ENCODE peak calls at places on chromosomes 5 and 9, in ten cellular contexts. One of them, this sample, is unnamed.

GRCh38 chr9:33430942-33431341 is 16.5 kb downstream of the AQP3 start:
- DNase-seq in ovary: no peak
- DNase-seq in small intestine: no peak
- DNase-seq in fibroblast of lung: peak; percentile 46
- DNase-seq in osteoblast: peak; percentile 65
- DNase-seq in left lung: no peak
- DNase-seq in body of pancreas: no peak
- DNase-seq in adrenal gland: no peak
- DNase-seq in cardiac muscle cell: no peak
- DNase-seq in psoas muscle: no peak
- DNase-seq in this sample: no peak

GRCh38 chr5:133475986-133476385 is 136.4 kb downstream of the FSTL4 start:
- DNase-seq in ovary: no peak
- DNase-seq in small intestine: no peak
- DNase-seq in fibroblast of lung: no peak
- DNase-seq in osteoblast: no peak
- DNase-seq in left lung: no peak
- DNase-seq in body of pancreas: no peak
- DNase-seq in adrenal gland: no peak
- DNase-seq in cardiac muscle cell: no peak
- DNase-seq in psoas muscle: no peak
- DNase-seq in this sample: no peak

GRCh38 chr9:104177676-104178075 is 83.6 kb downstream of the SMC2 start:
- DNase-seq in ovary: no peak
- DNase-seq in small intestine: no peak
- DNase-seq in fibroblast of lung: no peak
- DNase-seq in osteoblast: no peak
- DNase-seq in left lung: no peak
- DNase-seq in body of pancreas: no peak
- DNase-seq in adrenal gland: no peak
- DNase-seq in cardiac muscle cell: no peak
- DNase-seq in psoas muscle: no peak
- DNase-seq in this sample: no peak

GRCh38 chr5:6750951-6751685 is 37.9 kb downstream of the TENT4A start:
- DNase-seq in ovary: no peak
- DNase-seq in small intestine: no peak
- DNase-seq in fibroblast of lung: no peak
- DNase-seq in osteoblast: no peak
- DNase-seq in left lung: no peak
- DNase-seq in body of pancreas: no peak
- DNase-seq in adrenal gland: no peak
- DNase-seq in cardiac muscle cell: no peak
- DNase-seq in psoas muscle: peak; percentile 35
- DNase-seq in this sample: no peak

GRCh38 chr5:83414601-83415000 is 56.9 kb upstream of the VCAN start:
- DNase-seq in ovary: no peak
- DNase-seq in small intestine: no peak
- DNase-seq in fibroblast of lung: peak; percentile 16
- DNase-seq in osteoblast: no peak
- DNase-seq in left lung: no peak
- DNase-seq in body of pancreas: no peak
- DNase-seq in adrenal gland: no peak
- DNase-seq in cardiac muscle cell: no peak
- DNase-seq in psoas muscle: no peak
- DNase-seq in this sample: no peak

GRCh38 chr9:70765935-70766334 is 351.5 kb upstream of the KLF9 start:
- DNase-seq in ovary: no peak
- DNase-seq in small intestine: peak; percentile 32
- DNase-seq in fibroblast of lung: no peak
- DNase-seq in osteoblast: no peak
- DNase-seq in left lung: no peak
- DNase-seq in body of pancreas: no peak
- DNase-seq in adrenal gland: no peak
- DNase-seq in cardiac muscle cell: no peak
- DNase-seq in psoas muscle: no peak
- DNase-seq in this sample: no peak

GRCh38 chr5:17860660-17861315 is 226.5 kb downstream of the TAF11L14 start:
- DNase-seq in ovary: no peak
- DNase-seq in small intestine: no peak
- DNase-seq in fibroblast of lung: peak; percentile 4
- DNase-seq in osteoblast: no peak
- DNase-seq in left lung: no peak
- DNase-seq in body of pancreas: no peak
- DNase-seq in adrenal gland: no peak
- DNase-seq in cardiac muscle cell: no peak
- DNase-seq in psoas muscle: no peak
- DNase-seq in this sample: no peak

GRCh38 chr9:71094708-71095251 is 26.6 kb downstream of the TRPM3 start:
- DNase-seq in ovary: no peak
- DNase-seq in small intestine: no peak
- DNase-seq in fibroblast of lung: no peak
- DNase-seq in osteoblast: no peak
- DNase-seq in left lung: no peak
- DNase-seq in body of pancreas: no peak
- DNase-seq in adrenal gland: no peak
- DNase-seq in cardiac muscle cell: no peak
- DNase-seq in psoas muscle: no peak
- DNase-seq in this sample: no peak

DNA sequence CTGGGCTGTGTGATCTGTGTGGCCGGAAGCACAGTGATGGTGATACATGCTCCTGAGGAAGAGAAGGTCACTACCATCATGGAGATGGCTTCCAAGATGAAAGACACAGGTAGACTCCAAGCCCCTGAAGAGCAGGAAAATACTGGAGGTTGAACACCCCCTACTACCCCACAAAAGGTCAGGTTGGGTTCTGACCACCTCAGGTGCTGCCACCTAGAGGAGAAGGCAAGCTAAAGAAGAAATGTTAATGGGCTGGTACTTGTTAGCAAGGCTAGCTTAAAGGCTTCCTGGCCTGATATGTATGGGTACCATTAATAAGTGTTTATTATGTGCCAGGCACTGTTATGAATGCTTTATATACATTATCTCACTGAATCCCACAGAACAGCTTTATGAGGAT is 11.7 kb downstream of the NIPAL4 start:
- DNase-seq in ovary: no peak
- DNase-seq in small intestine: peak; percentile 20
- DNase-seq in fibroblast of lung: peak; percentile 31
- DNase-seq in osteoblast: no peak
- DNase-seq in left lung: no peak
- DNase-seq in body of pancreas: no peak
- DNase-seq in adrenal gland: no peak
- DNase-seq in cardiac muscle cell: peak; percentile 24
- DNase-seq in psoas muscle: no peak
- DNase-seq in this sample: no peak
- H3K4me1 ChIP-seq in ovary: no peaks in the 10 kb centered on the region
- H3K4me1 ChIP-seq in small intestine: no peaks in the 10 kb centered on the region
- H3K4me1 ChIP-seq in fibroblast of lung: peaks cover 2% of the 10 kb centered on the region
- H3K4me1 ChIP-seq in osteoblast: peaks cover 14% of the 10 kb centered on the region
- H3K4me1 ChIP-seq in left lung: peaks cover 10% of the 10 kb centered on the region
- H3K4me1 ChIP-seq in body of pancreas: no peaks in the 10 kb centered on the region
- H3K4me1 ChIP-seq in adrenal gland: no peaks in the 10 kb centered on the region
- H3K4me1 ChIP-seq in cardiac muscle cell: peaks cover 10% of the 10 kb centered on the region
- H3K4me1 ChIP-seq in psoas muscle: peaks cover 10% of the 10 kb centered on the region
- H3K4me1 ChIP-seq in this sample: peaks cover 4% of the 10 kb centered on the region

GRCh38 chr9:134349941-134350340 is 23.7 kb downstream of the RXRA start:
- DNase-seq in ovary: no peak
- DNase-seq in small intestine: no peak
- DNase-seq in fibroblast of lung: no peak
- DNase-seq in osteoblast: no peak
- DNase-seq in left lung: no peak
- DNase-seq in body of pancreas: no peak
- DNase-seq in adrenal gland: no peak
- DNase-seq in cardiac muscle cell: no peak
- DNase-seq in psoas muscle: no peak
- DNase-seq in this sample: no peak

GRCh38 chr9:134353539-134353938 is 27.3 kb downstream of the RXRA start:
- DNase-seq in ovary: no peak
- DNase-seq in small intestine: no peak
- DNase-seq in fibroblast of lung: no peak
- DNase-seq in osteoblast: no peak
- DNase-seq in left lung: no peak
- DNase-seq in body of pancreas: no peak
- DNase-seq in adrenal gland: no peak
- DNase-seq in cardiac muscle cell: no peak
- DNase-seq in psoas muscle: peak; percentile 88
- DNase-seq in this sample: no peak

GRCh38 chr9:134352247-134352933 is 26.1 kb downstream of the RXRA start:
- DNase-seq in ovary: no peak
- DNase-seq in small intestine: no peak
- DNase-seq in fibroblast of lung: no peak
- DNase-seq in osteoblast: no peak
- DNase-seq in left lung: no peak
- DNase-seq in body of pancreas: no peak
- DNase-seq in adrenal gland: no peak
- DNase-seq in cardiac muscle cell: no peak
- DNase-seq in psoas muscle: no peak
- DNase-seq in this sample: no peak

GRCh38 chr9:134350416-134350994 is 24.2 kb downstream of the RXRA start:
- DNase-seq in ovary: no peak
- DNase-seq in small intestine: no peak
- DNase-seq in fibroblast of lung: no peak
- DNase-seq in osteoblast: no peak
- DNase-seq in left lung: no peak
- DNase-seq in body of pancreas: no peak
- DNase-seq in adrenal gland: no peak
- DNase-seq in cardiac muscle cell: no peak
- DNase-seq in psoas muscle: no peak
- DNase-seq in this sample: no peak

DNA sequence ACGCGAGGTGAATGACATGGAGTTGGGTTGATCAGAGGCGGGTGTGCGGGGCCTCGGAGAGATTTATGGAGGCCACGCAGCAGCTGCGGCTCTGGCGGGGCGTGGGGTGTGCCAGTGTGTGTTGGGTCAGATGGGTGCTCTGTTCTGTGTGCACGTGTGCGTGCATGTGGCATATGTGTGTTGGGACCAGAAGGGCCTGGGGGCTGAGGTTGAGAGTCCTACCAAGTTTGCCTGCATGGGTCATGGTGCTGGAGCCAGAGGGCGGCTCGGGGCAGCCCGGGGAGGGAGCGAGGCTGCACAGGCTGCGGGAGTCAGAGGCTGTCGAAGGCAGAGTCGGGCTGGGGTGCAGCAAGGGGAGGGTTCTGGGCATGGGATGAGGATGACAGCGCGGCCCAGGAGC is 25.5 kb downstream of the RXRA start:
- DNase-seq in ovary: no peak
- DNase-seq in small intestine: no peak
- DNase-seq in fibroblast of lung: no peak
- DNase-seq in osteoblast: no peak
- DNase-seq in left lung: no peak
- DNase-seq in body of pancreas: no peak
- DNase-seq in adrenal gland: no peak
- DNase-seq in cardiac muscle cell: no peak
- DNase-seq in psoas muscle: no peak
- DNase-seq in this sample: no peak
- H3K4me1 ChIP-seq in ovary: peaks cover 41% of the 10 kb centered on the region
- H3K4me1 ChIP-seq in small intestine: peaks cover 2% of the 10 kb centered on the region
- H3K4me1 ChIP-seq in fibroblast of lung: no peaks in the 10 kb centered on the region
- H3K4me1 ChIP-seq in osteoblast: peaks cover 12% of the 10 kb centered on the region
- H3K4me1 ChIP-seq in left lung: peaks cover 86% of the 10 kb centered on the region
- H3K4me1 ChIP-seq in body of pancreas: peaks cover 70% of the 10 kb centered on the region
- H3K4me1 ChIP-seq in adrenal gland: peaks cover 90% of the 10 kb centered on the region
- H3K4me1 ChIP-seq in cardiac muscle cell: peaks cover 27% of the 10 kb centered on the region
- H3K4me1 ChIP-seq in psoas muscle: peaks cover 100% of the 10 kb centered on the region
- H3K4me1 ChIP-seq in this sample: peaks cover 81% of the 10 kb centered on the region

GRCh38 chr9:128002959-128003358 is 22.2 kb upstream of the EEIG1 start:
- DNase-seq in ovary: no peak
- DNase-seq in small intestine: no peak
- DNase-seq in fibroblast of lung: no peak
- DNase-seq in osteoblast: no peak
- DNase-seq in left lung: no peak
- DNase-seq in body of pancreas: no peak
- DNase-seq in adrenal gland: no peak
- DNase-seq in cardiac muscle cell: no peak
- DNase-seq in psoas muscle: no peak
- DNase-seq in this sample: no peak
- H3K4me1 ChIP-seq in ovary: peaks cover 2% of the 10 kb centered on the region
- H3K4me1 ChIP-seq in small intestine: no peaks in the 10 kb centered on the region
- H3K4me1 ChIP-seq in fibroblast of lung: peaks cover 7% of the 10 kb centered on the region
- H3K4me1 ChIP-seq in osteoblast: peaks cover 11% of the 10 kb centered on the region
- H3K4me1 ChIP-seq in left lung: peaks cover 28% of the 10 kb centered on the region
- H3K4me1 ChIP-seq in body of pancreas: peaks cover 12% of the 10 kb centered on the region
- H3K4me1 ChIP-seq in adrenal gland: peaks cover 37% of the 10 kb centered on the region
- H3K4me1 ChIP-seq in cardiac muscle cell: peaks cover 12% of the 10 kb centered on the region
- H3K4me1 ChIP-seq in psoas muscle: peaks cover 7% of the 10 kb centered on the region
- H3K4me1 ChIP-seq in this sample: peaks cover 25% of the 10 kb centered on the region

GRCh38 chr5:124651663-124652513 is 94.6 kb downstream of the ZNF608 start:
- DNase-seq in ovary: peak; percentile 85
- DNase-seq in small intestine: peak; percentile 90
- DNase-seq in fibroblast of lung: peak; percentile 82
- DNase-seq in osteoblast: peak; percentile 95
- DNase-seq in left lung: peak; percentile 85
- DNase-seq in body of pancreas: peak; percentile 77
- DNase-seq in adrenal gland: peak; percentile 80
- DNase-seq in cardiac muscle cell: peak; percentile 89
- DNase-seq in psoas muscle: peak; percentile 88
- DNase-seq in this sample: peak; percentile 81

GRCh38 chr5:124650960-124651662 is 95.3 kb downstream of the ZNF608 start:
- DNase-seq in ovary: no peak
- DNase-seq in small intestine: no peak
- DNase-seq in fibroblast of lung: no peak
- DNase-seq in osteoblast: no peak
- DNase-seq in left lung: no peak
- DNase-seq in body of pancreas: no peak
- DNase-seq in adrenal gland: no peak
- DNase-seq in cardiac muscle cell: no peak
- DNase-seq in psoas muscle: no peak
- DNase-seq in this sample: no peak

GRCh38 chr5:124647393-124647792 is 99.0 kb downstream of the ZNF608 start:
- DNase-seq in ovary: no peak
- DNase-seq in small intestine: peak; percentile 45
- DNase-seq in fibroblast of lung: no peak
- DNase-seq in osteoblast: no peak
- DNase-seq in left lung: no peak
- DNase-seq in body of pancreas: no peak
- DNase-seq in adrenal gland: no peak
- DNase-seq in cardiac muscle cell: no peak
- DNase-seq in psoas muscle: no peak
- DNase-seq in this sample: no peak

GRCh38 chr5:124648902-124649467 is 97.5 kb downstream of the ZNF608 start:
- DNase-seq in ovary: no peak
- DNase-seq in small intestine: no peak
- DNase-seq in fibroblast of lung: no peak
- DNase-seq in osteoblast: no peak
- DNase-seq in left lung: no peak
- DNase-seq in body of pancreas: no peak
- DNase-seq in adrenal gland: no peak
- DNase-seq in cardiac muscle cell: no peak
- DNase-seq in psoas muscle: no peak
- DNase-seq in this sample: no peak

GRCh38 chr5:124649548-124650501 is 96.6 kb downstream of the ZNF608 start:
- DNase-seq in ovary: peak; percentile 50
- DNase-seq in small intestine: peak; percentile 85
- DNase-seq in fibroblast of lung: peak; percentile 97
- DNase-seq in osteoblast: peak; percentile 93
- DNase-seq in left lung: peak; percentile 92
- DNase-seq in body of pancreas: peak; percentile 37
- DNase-seq in adrenal gland: peak; percentile 56
- DNase-seq in cardiac muscle cell: peak; percentile 56
- DNase-seq in psoas muscle: peak; percentile 84
- DNase-seq in this sample: peak; percentile 90
- H3K4me1 ChIP-seq in ovary: peaks cover 3% of the 10 kb centered on the region
- H3K4me1 ChIP-seq in small intestine: peaks cover 8% of the 10 kb centered on the region
- H3K4me1 ChIP-seq in fibroblast of lung: peaks cover 19% of the 10 kb centered on the region
- H3K4me1 ChIP-seq in osteoblast: peaks cover 33% of the 10 kb centered on the region
- H3K4me1 ChIP-seq in left lung: peaks cover 53% of the 10 kb centered on the region
- H3K4me1 ChIP-seq in body of pancreas: peaks cover 52% of the 10 kb centered on the region
- H3K4me1 ChIP-seq in adrenal gland: peaks cover 37% of the 10 kb centered on the region
- H3K4me1 ChIP-seq in cardiac muscle cell: peaks cover 69% of the 10 kb centered on the region
- H3K4me1 ChIP-seq in psoas muscle: peaks cover 29% of the 10 kb centered on the region
- H3K4me1 ChIP-seq in this sample: peaks cover 53% of the 10 kb centered on the region